ENCODE peak calls at places on chromosome 22, in four cellular contexts. One of them, this sample, is unnamed. For H3K4me1 and H3K27me3, the result is how much of the 10 kb centered on the place peaks cover.

GRCh38 chr22:17807086-17807485 is 32.8 kb upstream of the BID start:
- DNase-seq in left ventricle myocardium inferior: no peak
- DNase-seq in suprapubic skin: no peak
- DNase-seq in psoas muscle: no peak
- DNase-seq in this sample: no peak

GRCh38 chr22:34688825-34689224 is 377.1 kb upstream of the ISX start:
- DNase-seq in left ventricle myocardium inferior: no peak
- DNase-seq in psoas muscle: no peak
- DNase-seq in suprapubic skin: no peak
- DNase-seq in this sample: no peak

GRCh38 chr22:39106326-39106725 is 9.3 kb downstream of the APOBEC3H start:
- DNase-seq in psoas muscle: no peak
- DNase-seq in left ventricle myocardium inferior: no peak
- DNase-seq in suprapubic skin: no peak
- DNase-seq in this sample: no peak

GRCh38 chr22:45731041-45731797 is 59.6 kb downstream of the ATXN10 start:
- DNase-seq in psoas muscle: no peak
- DNase-seq in suprapubic skin: no peak
- DNase-seq in left ventricle myocardium inferior: no peak
- DNase-seq in this sample: no peak

GRCh38 chr22:35376728-35377472 is 4.0 kb upstream of the HMOX1 start:
- DNase-seq in left ventricle myocardium inferior: peak
- DNase-seq in suprapubic skin: peak
- DNase-seq in psoas muscle: peak
- DNase-seq in this sample: peak

GRCh38 chr22:23147632-23148387 is 2.5 kb downstream of the RAB36 start:
- DNase-seq in left ventricle myocardium inferior: no peak
- DNase-seq in psoas muscle: no peak
- DNase-seq in suprapubic skin: no peak
- DNase-seq in this sample: no peak

GRCh38 chr22:39721456-39722325 is 151.1 kb downstream of the CACNA1I start:
- DNase-seq in suprapubic skin: peak
- DNase-seq in left ventricle myocardium inferior: no peak
- DNase-seq in psoas muscle: no peak
- DNase-seq in this sample: no peak

GRCh38 chr22:49724030-49724892 is 103.4 kb downstream of the BRD1 start:
- DNase-seq in left ventricle myocardium inferior: no peak
- DNase-seq in suprapubic skin: no peak
- DNase-seq in psoas muscle: no peak
- DNase-seq in this sample: no peak

GRCh38 chr22:39284142-39284980 is 35.1 kb downstream of the RPL3 start:
- DNase-seq in suprapubic skin: no peak
- DNase-seq in left ventricle myocardium inferior: no peak
- DNase-seq in psoas muscle: no peak
- DNase-seq in this sample: no peak

GRCh38 chr22:46934746-46935491 is 172.5 kb downstream of the TBC1D22A start:
- DNase-seq in psoas muscle: no peak
- DNase-seq in suprapubic skin: peak
- DNase-seq in left ventricle myocardium inferior: no peak
- DNase-seq in this sample: no peak

GRCh38 chr22:35648066-35649025 is at the start of gene APOL6:
- DNase-seq in left ventricle myocardium inferior: no peak
- DNase-seq in suprapubic skin: no peak
- DNase-seq in psoas muscle: peak
- DNase-seq in this sample: no peak

GRCh38 chr22:29704528-29705285 is 15.1 kb upstream of the CABP7 start:
- DNase-seq in suprapubic skin: no peak
- DNase-seq in psoas muscle: no peak
- DNase-seq in left ventricle myocardium inferior: no peak
- DNase-seq in this sample: no peak

GRCh38 chr22:17434856-17435255 is 65.6 kb downstream of the CECR2 start:
- DNase-seq in left ventricle myocardium inferior: no peak
- DNase-seq in psoas muscle: no peak
- DNase-seq in suprapubic skin: no peak
- DNase-seq in this sample: no peak

GRCh38 chr22:37080838-37081237 is 28.7 kb downstream of the TMPRSS6 start:
- DNase-seq in psoas muscle: no peak
- DNase-seq in suprapubic skin: no peak
- DNase-seq in left ventricle myocardium inferior: no peak
- DNase-seq in this sample: no peak
- TF ChIP-seq CTCF in psoas muscle: no peak
- TF ChIP-seq CTCF in suprapubic skin: no peak
- TF ChIP-seq CTCF in left ventricle myocardium inferior: no peak
- TF ChIP-seq CTCF in this sample: no peak

GRCh38 chr22:24553597-24554315 is 1.2 kb downstream of the GUCD1 start:
- DNase-seq in left ventricle myocardium inferior: peak
- DNase-seq in psoas muscle: peak
- DNase-seq in suprapubic skin: no peak
- DNase-seq in this sample: no peak
- H3K4me1 ChIP-seq in left ventricle myocardium inferior: half or more
- H3K4me1 ChIP-seq in psoas muscle: half or more
- H3K4me1 ChIP-seq in suprapubic skin: under half
- H3K4me1 ChIP-seq in this sample: under half

DNA sequence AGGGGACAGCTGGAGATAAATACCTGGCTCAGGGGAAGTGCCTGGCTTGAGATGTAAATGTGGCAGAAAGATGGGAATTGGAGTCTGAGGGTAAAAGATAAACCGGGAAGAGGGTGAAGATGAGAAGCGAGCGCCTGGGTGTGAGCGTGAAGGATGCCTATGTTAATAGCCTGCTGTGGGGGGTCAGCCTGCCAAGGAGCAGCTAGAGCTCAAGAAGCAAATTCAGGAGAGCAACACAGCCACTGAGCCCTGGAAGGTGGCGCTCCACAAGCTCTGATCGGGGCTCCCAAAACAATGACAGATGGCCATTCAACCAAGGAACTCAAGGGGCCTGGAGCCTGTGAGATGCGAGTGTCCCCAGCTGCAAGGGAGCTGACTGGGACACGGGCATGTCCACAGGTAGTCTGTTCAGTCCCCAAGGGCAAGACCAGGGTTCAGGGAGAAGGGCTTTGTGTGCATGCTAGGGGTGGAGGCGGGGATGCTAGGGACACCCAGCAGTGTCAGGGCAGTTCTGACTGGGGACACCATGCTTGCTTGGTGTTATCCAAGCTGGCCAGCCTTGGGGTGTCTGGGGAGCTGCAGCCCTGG is 2.8 kb downstream of the GSC2 start:
- DNase-seq in left ventricle myocardium inferior: no peak
- DNase-seq in psoas muscle: no peak
- DNase-seq in suprapubic skin: no peak
- DNase-seq in this sample: no peak
- H3K27me3 ChIP-seq in left ventricle myocardium inferior: half or more
- H3K27me3 ChIP-seq in psoas muscle: under half
- H3K27me3 ChIP-seq in suprapubic skin: under half
- H3K27me3 ChIP-seq in this sample: under half

DNA sequence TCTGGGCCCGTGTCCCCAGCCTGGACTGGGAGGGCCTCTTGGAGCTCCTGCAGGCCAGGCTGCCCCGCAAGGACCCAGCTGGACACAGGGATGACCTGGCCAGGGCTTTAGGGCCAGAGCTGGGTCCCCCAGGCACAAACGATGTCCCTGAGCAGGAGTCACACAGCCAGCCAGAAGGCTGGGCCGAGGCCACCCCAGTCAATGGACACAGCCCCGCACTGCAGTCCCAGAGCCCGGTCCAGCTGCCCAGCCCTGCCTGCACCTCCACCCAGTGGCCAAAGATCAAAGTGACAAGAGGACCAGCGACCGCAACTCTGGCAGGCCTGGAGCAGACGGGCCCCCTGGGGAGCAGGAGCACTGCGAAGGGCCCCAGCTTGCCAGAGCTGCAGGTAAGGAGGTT is 38.2 kb downstream of the TRIOBP start:
- DNase-seq in suprapubic skin: no peak
- DNase-seq in left ventricle myocardium inferior: peak
- DNase-seq in psoas muscle: peak
- DNase-seq in this sample: no peak
- TF ChIP-seq CTCF in suprapubic skin: no peak
- TF ChIP-seq CTCF in left ventricle myocardium inferior: peak
- TF ChIP-seq CTCF in psoas muscle: peak
- TF ChIP-seq CTCF in this sample: peak

GRCh38 chr22:31629741-31630184 is 32.3 kb downstream of the PISD start:
- DNase-seq in left ventricle myocardium inferior: no peak
- DNase-seq in psoas muscle: no peak
- DNase-seq in suprapubic skin: no peak
- DNase-seq in this sample: no peak

GRCh38 chr22:31627223-31627731 is 34.7 kb downstream of the PISD start:
- DNase-seq in left ventricle myocardium inferior: no peak
- DNase-seq in suprapubic skin: no peak
- DNase-seq in psoas muscle: no peak
- DNase-seq in this sample: no peak

GRCh38 chr22:31628969-31629723 is 32.9 kb downstream of the PISD start:
- DNase-seq in psoas muscle: no peak
- DNase-seq in suprapubic skin: no peak
- DNase-seq in left ventricle myocardium inferior: no peak
- DNase-seq in this sample: no peak

GRCh38 chr22:31626427-31627150 is 35.4 kb downstream of the PISD start:
- DNase-seq in suprapubic skin: no peak
- DNase-seq in left ventricle myocardium inferior: no peak
- DNase-seq in psoas muscle: no peak
- DNase-seq in this sample: no peak

DNA sequence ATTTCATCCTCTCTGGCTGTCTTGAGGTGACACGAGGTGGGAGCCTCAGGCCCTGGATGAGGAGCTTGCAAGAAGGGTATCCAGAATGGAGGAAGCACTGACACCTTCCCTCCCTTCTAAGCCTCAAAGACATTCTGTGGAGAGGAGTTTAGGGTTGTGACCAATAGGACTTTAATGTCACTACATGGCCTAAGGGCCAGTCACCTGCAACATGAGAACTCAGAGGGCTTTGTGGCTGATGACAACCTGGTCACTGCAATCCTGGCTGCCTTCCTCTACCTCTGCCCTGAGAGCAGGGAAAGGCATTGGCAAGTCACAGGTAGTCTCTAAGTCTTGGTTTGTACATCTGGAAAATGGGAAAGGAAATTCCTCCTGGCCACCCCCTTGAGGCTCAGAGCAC is 33.7 kb downstream of the PISD start:
- DNase-seq in left ventricle myocardium inferior: no peak
- DNase-seq in suprapubic skin: no peak
- DNase-seq in psoas muscle: no peak
- DNase-seq in this sample: no peak
- H3K4me1 ChIP-seq in left ventricle myocardium inferior: half or more
- H3K4me1 ChIP-seq in suprapubic skin: half or more
- H3K4me1 ChIP-seq in psoas muscle: under half
- H3K4me1 ChIP-seq in this sample: under half

GRCh38 chr22:48323746-48324145 is 1503.9 kb downstream of the BRD1 start:
- DNase-seq in psoas muscle: peak
- DNase-seq in left ventricle myocardium inferior: no peak
- DNase-seq in suprapubic skin: no peak
- DNase-seq in this sample: no peak

GRCh38 chr22:48320671-48321515 is 1506.8 kb downstream of the BRD1 start:
- DNase-seq in psoas muscle: peak
- DNase-seq in left ventricle myocardium inferior: no peak
- DNase-seq in suprapubic skin: no peak
- DNase-seq in this sample: no peak

GRCh38 chr22:48320048-48320655 is 1507.5 kb downstream of the BRD1 start:
- DNase-seq in left ventricle myocardium inferior: no peak
- DNase-seq in suprapubic skin: no peak
- DNase-seq in psoas muscle: peak
- DNase-seq in this sample: no peak

GRCh38 chr22:48322907-48323306 is 1504.8 kb downstream of the BRD1 start:
- DNase-seq in psoas muscle: no peak
- DNase-seq in suprapubic skin: no peak
- DNase-seq in left ventricle myocardium inferior: no peak
- DNase-seq in this sample: no peak

DNA sequence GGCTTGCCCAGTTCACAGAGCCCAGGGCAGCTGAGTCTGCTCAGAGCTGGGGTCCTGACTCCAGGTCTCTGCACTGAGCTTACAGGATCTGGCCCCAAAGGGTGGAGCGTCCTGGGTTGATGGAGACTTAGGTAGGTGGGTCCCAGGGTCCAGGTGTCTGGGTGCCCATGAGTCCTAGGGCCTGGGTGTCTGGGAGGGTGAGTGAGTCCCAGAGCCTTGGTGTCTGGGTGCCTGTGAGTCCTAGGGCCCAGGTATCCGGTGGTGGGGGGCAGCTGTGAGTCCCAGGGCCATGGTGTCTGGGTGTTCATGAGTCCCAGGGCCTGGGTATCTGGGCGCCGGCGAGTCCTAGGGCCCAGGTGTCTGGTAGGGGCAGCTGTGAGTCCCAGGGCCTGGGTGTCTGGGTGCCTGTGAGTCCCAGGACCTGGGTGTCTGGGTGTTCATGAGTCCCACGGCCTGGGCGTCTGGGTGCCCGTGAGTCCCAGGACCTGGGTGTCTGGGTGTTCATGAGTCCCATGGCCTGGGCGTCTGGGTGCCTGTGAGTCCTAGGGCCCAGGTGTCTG is 1505.6 kb downstream of the BRD1 start:
- DNase-seq in psoas muscle: peak
- DNase-seq in suprapubic skin: no peak
- DNase-seq in left ventricle myocardium inferior: no peak
- DNase-seq in this sample: no peak
- H3K27me3 ChIP-seq in psoas muscle: under half
- H3K27me3 ChIP-seq in suprapubic skin: under half
- H3K27me3 ChIP-seq in left ventricle myocardium inferior: under half
- H3K27me3 ChIP-seq in this sample: under half

GRCh38 chr22:25704701-25705100 is 37.3 kb upstream of the MYO18B start:
- DNase-seq in psoas muscle: no peak
- DNase-seq in left ventricle myocardium inferior: no peak
- DNase-seq in suprapubic skin: no peak
- DNase-seq in this sample: no peak

GRCh38 chr22:25702571-25703167 is 39.3 kb upstream of the MYO18B start:
- DNase-seq in left ventricle myocardium inferior: no peak
- DNase-seq in psoas muscle: no peak
- DNase-seq in suprapubic skin: no peak
- DNase-seq in this sample: no peak

GRCh38 chr22:25700996-25701815 is 40.8 kb upstream of the MYO18B start:
- DNase-seq in left ventricle myocardium inferior: peak
- DNase-seq in suprapubic skin: no peak
- DNase-seq in psoas muscle: peak
- DNase-seq in this sample: no peak

GRCh38 chr22:25698986-25699385 is 43.0 kb upstream of the MYO18B start:
- DNase-seq in left ventricle myocardium inferior: no peak
- DNase-seq in psoas muscle: no peak
- DNase-seq in suprapubic skin: no peak
- DNase-seq in this sample: no peak

DNA sequence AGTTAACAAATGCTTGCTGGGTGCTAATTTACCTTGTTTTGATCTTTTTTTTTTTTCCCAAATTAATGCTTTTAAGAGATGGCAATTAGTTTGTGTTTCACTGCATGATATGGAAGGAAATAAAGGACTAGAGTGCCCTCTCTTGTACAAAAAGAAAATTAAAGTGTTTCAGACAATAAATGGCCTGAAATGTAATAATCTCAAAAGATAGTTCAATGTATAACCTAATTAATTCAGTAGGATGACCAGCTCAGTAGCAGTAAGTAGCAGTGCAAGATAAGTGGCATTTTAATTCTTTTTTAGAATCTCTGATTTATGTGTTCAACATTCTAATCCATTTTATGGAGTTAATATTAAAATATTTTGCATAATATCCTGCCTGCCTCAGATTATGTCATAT is 39.9 kb upstream of the MYO18B start:
- DNase-seq in suprapubic skin: no peak
- DNase-seq in left ventricle myocardium inferior: no peak
- DNase-seq in psoas muscle: no peak
- DNase-seq in this sample: no peak
- TF ChIP-seq CTCF in suprapubic skin: no peak
- TF ChIP-seq CTCF in left ventricle myocardium inferior: peak
- TF ChIP-seq CTCF in psoas muscle: peak
- TF ChIP-seq CTCF in this sample: peak